ENCODE peak calls at places on chromosome 21, in four cellular contexts. Z, B, I and X are unnamed samples.

GRCh38 chr21:29299046-29299905 is 554 bp downstream of the BACH1 start:
- DNase-seq in I (peak; percentile 16), B (peak; percentile 70), Z (peak; percentile 41), X (no peak)

GRCh38 chr21:45639206-45640000 is 4.1 kb upstream of the PCBP3 start:
- DNase-seq in B (no peak), Z (no peak), I (no peak), X (no peak)

GRCh38 chr21:46357335-46357604 is 33.3 kb downstream of the PCNT start:
- DNase-seq in B (no peak), Z (no peak), I (no peak), X (no peak)

GRCh38 chr21:43611598-43612369 is 47.5 kb downstream of the HSF2BP start:
- DNase-seq in I (peak; percentile 40), Z (no peak), B (peak; percentile 13), X (peak; percentile 54)

GRCh38 chr21:36422279-36423098 is 37.3 kb downstream of the CHAF1B start:
- DNase-seq in Z (no peak), B (peak; percentile 47), I (peak; percentile 9), X (no peak)

GRCh38 chr21:32350981-32351380 is 41.8 kb downstream of the URB1 start:
- DNase-seq in B (no peak), I (no peak), Z (no peak), X (no peak)

GRCh38 chr21:25405991-25406390 is 201.3 kb downstream of the MRPL39 start:
- DNase-seq in B (no peak), I (no peak), Z (no peak), X (no peak)

GRCh38 chr21:33266050-33266783 is at the start of gene IL10RB:
- DNase-seq in B (peak; percentile 87), Z (peak; percentile 36), I (no peak), X (no peak)

GRCh38 chr21:38349111-38349746 is 92.4 kb downstream of the KCNJ15 start:
- DNase-seq in Z (no peak), I (no peak), B (no peak), X (peak; percentile 96)

GRCh38 chr21:35226302-35226701 is 177.2 kb upstream of the RUNX1 start:
- DNase-seq in I (peak; percentile 63), B (no peak), Z (no peak), X (no peak)

GRCh38 chr21:14453339-14453738 is 70.4 kb upstream of the HSPA13 start:
- DNase-seq in Z (no peak), I (no peak), B (peak; percentile 63), X (no peak)

GRCh38 chr21:35940074-35940927 is 120.0 kb downstream of the SETD4 start:
- DNase-seq in Z (no peak), I (peak; percentile 66), B (peak; percentile 31), X (peak; percentile 76)

GRCh38 chr21:42129300-42130266 is 58.5 kb downstream of the UMODL1 start:
- DNase-seq in I (no peak), Z (no peak), B (peak; percentile 79), X (no peak)

GRCh38 chr21:26105819-26106218 is 64.8 kb downstream of the APP start:
- DNase-seq in I (no peak), B (no peak), Z (no peak), X (no peak)

GRCh38 chr21:45542667-45543370 is 579 bp upstream of the SLC19A1 start:
- DNase-seq in B (no peak), Z (no peak), I (no peak), X (no peak)